ENCODE peak calls at places on chromosomes 2 and 18, in five cellular contexts. T is K562, J is fibroblast of lung, X is MM.1S, G is HCT116. P is an unnamed sample. For H3K4me1, the result is how much of the 10 kb centered on the place peaks cover.

GRCh38 chr18:7417742-7418141 is 149.4 kb upstream of the PTPRM start:
- DNase-seq in T (no peak), J (peak), X (no peak), G (no peak), P (no peak)

GRCh38 chr2:212133337-212133736 is 405.3 kb downstream of the ERBB4 start:
- DNase-seq in T (no peak), J (no peak), X (no peak), G (no peak), P (no peak)

GRCh38 chr2:188766086-188766856 is 207.9 kb upstream of the COL3A1 start:
- DNase-seq in T (no peak), J (peak), X (no peak), G (no peak), P (no peak)

GRCh38 chr2:12507295-12507694 is 209.4 kb upstream of the TRIB2 start:
- DNase-seq in T (no peak), J (peak), X (peak), G (no peak), P (no peak)

GRCh38 chr2:88320374-88320773 is 132.1 kb downstream of the FOXI3 start:
- DNase-seq in T (no peak), J (no peak), X (no peak), G (no peak), P (no peak)

GRCh38 chr2:161146209-161146775 is 13.9 kb upstream of the TANK start:
- DNase-seq in T (no peak), J (no peak), X (no peak), G (no peak), P (no peak)

GRCh38 chr2:43127941-43128561 is 98.4 kb downstream of the ZFP36L2 start:
- DNase-seq in T (no peak), J (no peak), X (no peak), G (no peak), P (no peak)

GRCh38 chr2:36889782-36890181 is 76.6 kb downstream of the STRN start:
- DNase-seq in T (peak), J (peak), X (no peak), G (peak), P (no peak)

GRCh38 chr18:31354990-31355389 is 21.6 kb upstream of the DSG4 start:
- DNase-seq in T (no peak), J (no peak), X (no peak), G (no peak), P (no peak)

GRCh38 chr2:229852565-229852964 is 69.2 kb downstream of the TRIP12 start:
- DNase-seq in T (peak), J (peak), X (peak), G (no peak), P (no peak)

GRCh38 chr2:187826023-187826422 is 271.8 kb upstream of the TFPI start:
- DNase-seq in T (no peak), J (peak), X (no peak), G (no peak), P (no peak)

GRCh38 chr2:62452701-62453449 is 53.1 kb downstream of the TMEM17 start:
- DNase-seq in T (no peak), J (peak), X (no peak), G (no peak), P (no peak)

GRCh38 chr2:70553334-70553583 is 367 bp downstream of the TGFA start:
- DNase-seq in T (no peak), J (no peak), X (peak), G (no peak), P (no peak)

GRCh38 chr2:1219901-1220691 is 193.2 kb upstream of the TPO start:
- DNase-seq in T (no peak), J (no peak), X (no peak), G (no peak), P (no peak)

GRCh38 chr2:54606393-54606973 is 117.0 kb upstream of the EML6 start:
- DNase-seq in T (no peak), J (no peak), X (no peak), G (no peak), P (no peak)

GRCh38 chr18:23650963-23651927 is 11.5 kb downstream of the ANKRD29 start:
- DNase-seq in T (no peak), J (peak), X (no peak), G (no peak), P (no peak)

GRCh38 chr2:61811821-61812220 is 42.0 kb downstream of the FAM161A start:
- DNase-seq in T (no peak), J (no peak), X (no peak), G (no peak), P (no peak)

GRCh38 chr2:64201086-64201627 is 56.9 kb upstream of the PELI1 start:
- DNase-seq in T (no peak), J (peak), X (no peak), G (no peak), P (no peak)

GRCh38 chr2:19762142-19762541 is 139.6 kb downstream of the TTC32 start:
- DNase-seq in T (no peak), J (peak), X (no peak), G (no peak), P (no peak)

GRCh38 chr2:159053186-159054031 is 85.0 kb downstream of the TANC1 start:
- DNase-seq in T (no peak), J (peak), X (no peak), G (no peak), P (no peak)

GRCh38 chr2:67719351-67719750 is 322.2 kb downstream of the ETAA1 start:
- DNase-seq in T (no peak), J (no peak), X (no peak), G (no peak), P (no peak)

GRCh38 chr2:148000095-148000494 is 20.4 kb downstream of the ORC4 start:
- DNase-seq in T (no peak), J (no peak), X (no peak), G (no peak), P (no peak)

GRCh38 chr18:55086931-55087330 is 127.7 kb upstream of the CCDC68 start:
- DNase-seq in T (no peak), J (no peak), X (no peak), G (no peak), P (no peak)

GRCh38 chr2:18154259-18154658 is 275.8 kb downstream of the KCNS3 start:
- DNase-seq in T (no peak), J (peak), X (no peak), G (no peak), P (no peak)

GRCh38 chr2:227903395-227903794 is 32.0 kb downstream of the DAW1 start:
- DNase-seq in T (no peak), J (no peak), X (no peak), G (no peak), P (no peak)

GRCh38 chr2:31266804-31267203 is 32.9 kb downstream of the EHD3 start:
- DNase-seq in T (no peak), J (no peak), X (no peak), G (no peak), P (no peak)

GRCh38 chr2:196162586-196163180 is 8.7 kb downstream of the STK17B start:
- DNase-seq in T (no peak), J (no peak), X (no peak), G (no peak), P (no peak)
- H3K4me1 ChIP-seq in T (under half), J (under half), X (half or more), G (under half), P (half or more)

GRCh38 chr2:216632321-216632951 is 784 bp upstream of the IGFBP2 start:
- DNase-seq in T (no peak), J (no peak), X (no peak), G (no peak), P (no peak)

GRCh38 chr2:216635171-216635570 is 2.0 kb downstream of the IGFBP2 start:
- DNase-seq in T (no peak), J (no peak), X (no peak), G (no peak), P (no peak)

GRCh38 chr2:216632952-216633615 is at the start of gene IGFBP2:
- DNase-seq in T (no peak), J (peak), X (no peak), G (peak), P (no peak)

GRCh38 chr2:216634317-216635148 is 1.3 kb downstream of the IGFBP2 start:
- DNase-seq in T (no peak), J (no peak), X (no peak), G (no peak), P (no peak)

GRCh38 chr2:216633616-216634316 is 546 bp downstream of the IGFBP2 start:
- DNase-seq in T (no peak), J (peak), X (no peak), G (no peak), P (no peak)
- H3K27ac ChIP-seq in T (no peak), J (no peak), X (no peak), G (peak), P (no peak)

GRCh38 chr2:24174851-24175277 is at the start of gene FAM228A:
- DNase-seq in T (no peak), J (no peak), X (no peak), G (no peak), P (no peak)

GRCh38 chr2:24179683-24180082 is 4.8 kb downstream of the FAM228A start:
- DNase-seq in T (no peak), J (no peak), X (peak), G (no peak), P (no peak)

GRCh38 chr2:24176326-24176725 is 1.5 kb downstream of the FAM228A start:
- DNase-seq in T (no peak), J (no peak), X (no peak), G (no peak), P (no peak)

DNA sequence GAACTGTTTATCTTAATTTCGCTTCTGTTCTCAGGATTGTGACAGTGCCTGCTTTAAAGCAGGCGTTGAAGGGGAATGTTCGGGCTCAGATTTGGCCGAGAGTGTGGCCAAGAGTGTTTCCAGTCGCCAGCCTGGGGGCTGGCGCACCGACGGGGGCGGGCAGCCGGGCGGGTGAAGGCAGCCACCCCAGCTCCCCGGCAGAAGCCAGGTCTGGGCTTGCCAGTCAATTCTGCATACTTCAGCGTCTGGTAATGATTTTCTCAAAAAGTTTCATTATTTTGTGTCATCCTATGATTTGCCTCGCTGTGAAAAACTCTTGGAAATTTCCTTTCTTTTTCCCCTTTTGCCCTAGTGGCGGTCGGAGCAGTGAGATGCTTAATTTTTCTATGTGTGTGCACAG is 778 bp downstream of the FAM228A start:
- DNase-seq in T (no peak), J (no peak), X (no peak), G (no peak), P (no peak)
- H3K4me2 ChIP-seq in T (no peak), J (peak), X (no peak), G (no peak), P (no peak)

GRCh38 chr2:47038656-47039501 is 116.2 kb downstream of the STPG4 start:
- DNase-seq in T (peak), J (peak), X (peak), G (no peak), P (no peak)
- H3K4me1 ChIP-seq in T (under half), J (half or more), X (half or more), G (half or more), P (under half)

DNA sequence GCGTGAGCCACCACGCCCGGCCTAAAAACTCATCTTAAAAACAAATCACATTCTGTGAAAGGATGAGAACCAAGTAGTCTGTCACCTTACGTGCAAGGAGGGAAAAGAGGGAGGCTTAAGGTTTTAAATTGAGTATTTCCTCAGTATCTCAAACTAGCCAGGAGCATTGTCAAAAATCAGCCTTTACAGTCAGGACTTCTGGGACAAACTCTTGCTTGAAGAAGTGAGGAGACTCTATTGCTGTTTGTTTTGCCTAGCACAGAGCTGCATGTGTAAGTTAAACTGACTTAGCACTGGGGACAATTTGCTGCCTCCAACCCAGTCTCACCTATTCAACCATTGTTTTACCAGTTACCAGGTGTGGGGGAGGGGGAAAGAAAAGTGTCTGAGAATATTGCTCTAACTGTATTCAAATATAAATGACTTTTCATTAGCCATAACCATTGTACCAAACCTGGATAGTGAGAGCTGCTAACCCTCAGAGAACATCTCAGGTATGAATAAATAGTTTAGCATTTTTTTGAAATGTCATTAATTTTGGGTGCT is 3.6 kb downstream of the INO80D start:
- DNase-seq in T (no peak), J (no peak), X (no peak), G (no peak), P (no peak)
- H3K27ac ChIP-seq in T (peak), J (no peak), X (no peak), G (no peak), P (no peak)

GRCh38 chr2:162490052-162490717 is 146.3 kb downstream of the GCA start:
- DNase-seq in T (no peak), J (no peak), X (peak), G (no peak), P (no peak)
- H3K4me2 ChIP-seq in T (no peak), J (no peak), X (peak), G (no peak), P (no peak)